ENCODE peak calls at places on chromosomes 6 and 20, in ten cellular contexts. O is IMR-90, A is GM23248, I is PC-3, J is mesendoderm, S is transverse colon, Z is cardiac muscle cell, B is Peyer's patch, C is SK-N-SH, D is BJ. W is an unnamed sample.
A peak's percentile ranks its signal among the peaks of the same experiment; 100 is the strongest.

GRCh38 chr6:143732539-143732938 is 54.8 kb downstream of the PHACTR2 start:
- DNase-seq in D (no peak), C (no peak), S (no peak), J (no peak), Z (no peak), A (no peak), B (no peak), I (no peak), O (no peak), W (no peak)

GRCh38 chr20:24277196-24277595 is 192.2 kb upstream of the SYNDIG1 start:
- DNase-seq in I (no peak), J (peak; percentile 55), D (no peak), A (no peak), O (no peak), C (no peak), S (no peak), B (no peak), Z (no peak), W (no peak)

GRCh38 chr20:4820833-4821518 is 99.3 kb downstream of the PRND start:
- DNase-seq in D (peak; percentile 41), B (no peak), Z (no peak), I (peak; percentile 81), O (peak; percentile 88), C (no peak), S (no peak), J (no peak), A (peak; percentile 97), W (no peak)

GRCh38 chr20:37513764-37514359 is 7.2 kb upstream of the NNAT start:
- DNase-seq in Z (no peak), A (no peak), J (no peak), O (no peak), I (no peak), S (no peak), D (no peak), B (no peak), C (no peak), W (no peak)

GRCh38 chr20:20887593-20888272 is 175.3 kb upstream of the RALGAPA2 start:
- DNase-seq in C (no peak), A (no peak), B (no peak), S (no peak), D (no peak), J (peak; percentile 47), I (no peak), Z (no peak), O (no peak), W (no peak)

GRCh38 chr6:37565267-37566208 is 65.8 kb upstream of the CCDC167 start:
- DNase-seq in O (no peak), C (peak; percentile 87), S (no peak), B (no peak), D (no peak), I (no peak), J (peak; percentile 95), Z (peak; percentile 85), A (peak; percentile 18), W (no peak)

GRCh38 chr6:35070111-35070510 is 71.0 kb downstream of the TCP11 start:
- DNase-seq in O (no peak), Z (no peak), S (no peak), J (peak; percentile 80), C (no peak), B (no peak), A (no peak), I (no peak), D (no peak), W (no peak)

GRCh38 chr20:44358776-44359175 is 3.3 kb downstream of the HNF4A start:
- DNase-seq in I (no peak), J (no peak), D (no peak), B (peak; percentile 58), C (no peak), S (no peak), A (no peak), O (no peak), Z (no peak), W (no peak)

GRCh38 chr6:130696806-130697205 is 130.4 kb upstream of the SMLR1 start:
- DNase-seq in J (no peak), D (no peak), B (no peak), I (peak; percentile 17), C (no peak), O (peak; percentile 22), S (no peak), A (peak; percentile 66), Z (no peak), W (no peak)

GRCh38 chr20:51958636-51959542 is 156.6 kb upstream of the SALL4 start:
- DNase-seq in S (no peak), I (no peak), Z (no peak), C (no peak), B (no peak), J (peak; percentile 43), A (no peak), D (no peak), O (peak; percentile 39), W (no peak)

GRCh38 chr20:63930971-63931553 is 25.2 kb downstream of the UCKL1 start:
- DNase-seq in I (no peak), J (no peak), A (no peak), D (no peak), Z (no peak), S (no peak), O (no peak), C (no peak), B (peak; percentile 45), W (no peak)
- H3K36me3 ChIP-seq in I (peaks cover 43% of the 10 kb centered on the region), J (peaks cover 7% of the 10 kb centered on the region), A (peaks cover 19% of the 10 kb centered on the region), D (peaks cover 40% of the 10 kb centered on the region), Z (peaks cover 32% of the 10 kb centered on the region), S (peaks cover 12% of the 10 kb centered on the region), O (peaks cover 73% of the 10 kb centered on the region), C (peaks cover 21% of the 10 kb centered on the region), B (peaks cover 92% of the 10 kb centered on the region), W (peaks cover 77% of the 10 kb centered on the region)

GRCh38 chr20:17957505-17958325 is 10.9 kb downstream of the SNX5 start:
- DNase-seq in O (peak; percentile 64), Z (no peak), D (no peak), J (no peak), A (no peak), S (no peak), B (no peak), I (no peak), C (no peak), W (no peak)

GRCh38 chr20:17956099-17956685 is 12.4 kb downstream of the SNX5 start:
- DNase-seq in S (no peak), O (no peak), I (no peak), J (no peak), Z (no peak), B (no peak), C (no peak), A (no peak), D (no peak), W (no peak)

GRCh38 chr20:17952692-17953684 is 15.6 kb downstream of the SNX5 start:
- DNase-seq in A (no peak), J (no peak), O (no peak), Z (no peak), S (no peak), I (no peak), B (no peak), D (no peak), C (no peak), W (no peak)

GRCh38 chr20:17953935-17954334 is 14.7 kb downstream of the SNX5 start:
- DNase-seq in B (no peak), J (no peak), C (no peak), Z (no peak), S (no peak), O (no peak), I (no peak), A (no peak), D (no peak), W (no peak)

DNA sequence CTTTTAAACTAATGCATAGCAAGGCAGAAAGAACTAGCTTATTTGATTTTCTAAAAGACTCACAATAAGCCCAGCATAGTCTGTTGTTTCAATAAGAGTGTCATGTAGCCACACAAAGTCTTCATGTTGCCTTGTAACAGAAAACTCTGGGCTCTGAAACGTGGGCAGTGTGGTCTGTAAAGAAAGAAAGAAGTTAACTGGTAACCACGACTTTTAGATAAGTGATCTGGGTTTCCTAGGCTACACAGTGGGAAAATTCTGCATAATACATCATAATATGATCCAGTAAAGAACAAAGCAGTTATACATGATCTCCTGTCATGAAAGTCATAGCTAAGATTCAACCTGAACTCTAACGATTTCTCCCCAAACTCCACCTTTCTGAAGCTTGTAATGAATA is 13.3 kb downstream of the SNX5 start:
- DNase-seq in D (no peak), S (no peak), C (no peak), I (no peak), J (no peak), A (no peak), Z (no peak), B (no peak), O (no peak), W (no peak)
- H3K36me3 ChIP-seq in D (peaks cover 20% of the 10 kb centered on the region), S (no peaks in the 10 kb centered on the region), C (peaks cover 58% of the 10 kb centered on the region), I (peaks cover 77% of the 10 kb centered on the region), J (peaks cover 22% of the 10 kb centered on the region), A (peaks cover 59% of the 10 kb centered on the region), Z (peaks cover 47% of the 10 kb centered on the region), B (peaks cover 60% of the 10 kb centered on the region), O (peaks cover 46% of the 10 kb centered on the region), W (peaks cover 60% of the 10 kb centered on the region)

DNA sequence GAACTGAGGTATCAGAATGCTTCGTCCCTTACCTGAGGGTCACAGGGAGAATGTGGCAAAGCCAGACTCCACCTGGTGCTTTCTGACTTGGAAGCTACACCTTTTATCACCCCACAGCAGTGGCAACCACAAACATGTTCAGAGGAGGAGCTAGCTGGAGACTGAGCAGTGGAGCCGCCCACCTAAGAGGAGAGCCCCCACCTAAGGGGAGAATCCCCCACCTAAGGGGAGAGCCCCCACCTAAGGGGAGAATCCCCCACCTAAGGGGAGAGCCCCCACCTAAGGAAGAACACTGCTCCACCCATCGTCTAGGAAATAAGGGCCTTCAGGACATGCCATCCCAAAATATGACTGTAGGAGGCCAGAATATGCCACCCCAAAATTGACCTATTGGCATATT is 4.0 kb downstream of the SLC52A3 start:
- DNase-seq in I (no peak), S (no peak), D (no peak), C (no peak), O (no peak), J (no peak), A (no peak), Z (no peak), B (no peak), W (no peak)
- H3K36me3 ChIP-seq in I (peaks cover 14% of the 10 kb centered on the region), S (no peaks in the 10 kb centered on the region), D (no peaks in the 10 kb centered on the region), C (no peaks in the 10 kb centered on the region), O (no peaks in the 10 kb centered on the region), J (no peaks in the 10 kb centered on the region), A (no peaks in the 10 kb centered on the region), Z (no peaks in the 10 kb centered on the region), B (peaks cover 23% of the 10 kb centered on the region), W (no peaks in the 10 kb centered on the region)

GRCh38 chr20:17947474-17947815 is 21.1 kb downstream of the SNX5 start:
- DNase-seq in I (no peak), Z (no peak), S (no peak), A (no peak), O (no peak), B (no peak), C (no peak), J (no peak), D (no peak), W (no peak)

GRCh38 chr20:17943343-17943742 is 25.3 kb downstream of the SNX5 start:
- DNase-seq in Z (no peak), B (no peak), J (no peak), I (no peak), O (no peak), C (no peak), S (no peak), A (no peak), D (no peak), W (no peak)

GRCh38 chr20:17946040-17946439 is 22.6 kb downstream of the SNX5 start:
- DNase-seq in O (no peak), D (no peak), I (no peak), C (no peak), B (no peak), Z (no peak), S (no peak), A (no peak), J (no peak), W (no peak)

GRCh38 chr20:17946572-17947473 is 21.8 kb downstream of the SNX5 start:
- DNase-seq in I (no peak), O (no peak), J (no peak), B (no peak), C (no peak), S (no peak), A (no peak), D (no peak), Z (no peak), W (no peak)

GRCh38 chr20:17944854-17945474 is 23.6 kb downstream of the SNX5 start:
- DNase-seq in D (no peak), S (no peak), C (no peak), A (no peak), B (no peak), O (no peak), I (no peak), J (no peak), Z (no peak), W (no peak)
- H3K36me3 ChIP-seq in D (peaks cover 28% of the 10 kb centered on the region), S (peaks cover 3% of the 10 kb centered on the region), C (peaks cover 70% of the 10 kb centered on the region), A (peaks cover 83% of the 10 kb centered on the region), B (peaks cover 86% of the 10 kb centered on the region), O (peaks cover 59% of the 10 kb centered on the region), I (peaks cover 86% of the 10 kb centered on the region), J (peaks cover 35% of the 10 kb centered on the region), Z (peaks cover 80% of the 10 kb centered on the region), W (peaks cover 71% of the 10 kb centered on the region)

W was measured in effector memory CD4-positive, alpha-beta T cell.